ENCODE peak calls at places on chromosomes 13 and 19, in ten cellular contexts. One of them, this sample, is unnamed.
A peak's percentile ranks its signal among the peaks of the same experiment; 100 is the strongest.

GRCh38 chr19:1038995-1039645 is 787 bp upstream of the ABCA7 start:
- DNase-seq in activated CD8-positive, alpha-beta T cell treated with anti-CD3 and anti-CD28 coated beads, Interleukin-2, amount 10 ng/mL, durations not matched to agents 7 days and 5 days: no peak
- DNase-seq in NCI-H1092: no peak
- DNase-seq in fibroblast of the conjunctiva: no peak
- DNase-seq in hypothalamus: no peak
- DNase-seq in activated T-helper 2 cell treated with anti-CD3 and anti-CD28 coated beads, Interferon-gamma antibody, Interleukin-2, Interleukin-4, amounts not matched to agents 10 μg/mL and 5 μg/mL and 100 μg/mL, durations not matched to agents 14 hours and 24 hours and 36 hours: no peak
- DNase-seq in stimulated activated CD4-positive, alpha-beta T cell treated with anti-CD3 and anti-CD28 coated beads, Interleukin-12 subunit alpha, Interleukin-12 subunit beta, amount 100 ng/mL, for 4 hours: no peak
- DNase-seq in cardiac fibroblast: no peak
- DNase-seq in Calu3: no peak
- DNase-seq in activated gamma-delta T cell treated with Interleukin-2 at 50 U/mL for 16 hours: no peak
- DNase-seq in this sample: no peak

GRCh38 chr13:36493046-36493445 is 60.8 kb downstream of the CCNA1 start:
- DNase-seq in activated CD8-positive, alpha-beta T cell treated with anti-CD3 and anti-CD28 coated beads, Interleukin-2, amount 10 ng/mL, durations not matched to agents 7 days and 5 days: no peak
- DNase-seq in NCI-H1092: no peak
- DNase-seq in fibroblast of the conjunctiva: no peak
- DNase-seq in hypothalamus: no peak
- DNase-seq in activated T-helper 2 cell treated with anti-CD3 and anti-CD28 coated beads, Interferon-gamma antibody, Interleukin-2, Interleukin-4, amounts not matched to agents 10 μg/mL and 5 μg/mL and 100 μg/mL, durations not matched to agents 14 hours and 24 hours and 36 hours: no peak
- DNase-seq in stimulated activated CD4-positive, alpha-beta T cell treated with anti-CD3 and anti-CD28 coated beads, Interleukin-12 subunit alpha, Interleukin-12 subunit beta, amount 100 ng/mL, for 4 hours: no peak
- DNase-seq in cardiac fibroblast: peak; percentile 52
- DNase-seq in Calu3: no peak
- DNase-seq in activated gamma-delta T cell treated with Interleukin-2 at 50 U/mL for 16 hours: no peak
- DNase-seq in this sample: no peak

GRCh38 chr13:110680852-110681251 is 25.1 kb downstream of the CARS2 start:
- DNase-seq in activated CD8-positive, alpha-beta T cell treated with anti-CD3 and anti-CD28 coated beads, Interleukin-2, amount 10 ng/mL, durations not matched to agents 7 days and 5 days: peak; percentile 26
- DNase-seq in NCI-H1092: no peak
- DNase-seq in fibroblast of the conjunctiva: no peak
- DNase-seq in hypothalamus: no peak
- DNase-seq in activated T-helper 2 cell treated with anti-CD3 and anti-CD28 coated beads, Interferon-gamma antibody, Interleukin-2, Interleukin-4, amounts not matched to agents 10 μg/mL and 5 μg/mL and 100 μg/mL, durations not matched to agents 14 hours and 24 hours and 36 hours: no peak
- DNase-seq in stimulated activated CD4-positive, alpha-beta T cell treated with anti-CD3 and anti-CD28 coated beads, Interleukin-12 subunit alpha, Interleukin-12 subunit beta, amount 100 ng/mL, for 4 hours: no peak
- DNase-seq in cardiac fibroblast: peak; percentile 26
- DNase-seq in Calu3: no peak
- DNase-seq in activated gamma-delta T cell treated with Interleukin-2 at 50 U/mL for 16 hours: no peak
- DNase-seq in this sample: no peak

GRCh38 chr19:55494172-55494761 is 6.0 kb downstream of the SSC5D start:
- DNase-seq in activated CD8-positive, alpha-beta T cell treated with anti-CD3 and anti-CD28 coated beads, Interleukin-2, amount 10 ng/mL, durations not matched to agents 7 days and 5 days: no peak
- DNase-seq in NCI-H1092: no peak
- DNase-seq in fibroblast of the conjunctiva: no peak
- DNase-seq in hypothalamus: no peak
- DNase-seq in activated T-helper 2 cell treated with anti-CD3 and anti-CD28 coated beads, Interferon-gamma antibody, Interleukin-2, Interleukin-4, amounts not matched to agents 10 μg/mL and 5 μg/mL and 100 μg/mL, durations not matched to agents 14 hours and 24 hours and 36 hours: no peak
- DNase-seq in stimulated activated CD4-positive, alpha-beta T cell treated with anti-CD3 and anti-CD28 coated beads, Interleukin-12 subunit alpha, Interleukin-12 subunit beta, amount 100 ng/mL, for 4 hours: no peak
- DNase-seq in cardiac fibroblast: peak; percentile 84
- DNase-seq in Calu3: no peak
- DNase-seq in activated gamma-delta T cell treated with Interleukin-2 at 50 U/mL for 16 hours: no peak
- DNase-seq in this sample: no peak

GRCh38 chr19:29478578-29479565 is 46.9 kb upstream of the VSTM2B start:
- DNase-seq in activated CD8-positive, alpha-beta T cell treated with anti-CD3 and anti-CD28 coated beads, Interleukin-2, amount 10 ng/mL, durations not matched to agents 7 days and 5 days: peak; percentile 30
- DNase-seq in NCI-H1092: peak; percentile 7
- DNase-seq in fibroblast of the conjunctiva: no peak
- DNase-seq in hypothalamus: peak; percentile 53
- DNase-seq in activated T-helper 2 cell treated with anti-CD3 and anti-CD28 coated beads, Interferon-gamma antibody, Interleukin-2, Interleukin-4, amounts not matched to agents 10 μg/mL and 5 μg/mL and 100 μg/mL, durations not matched to agents 14 hours and 24 hours and 36 hours: no peak
- DNase-seq in stimulated activated CD4-positive, alpha-beta T cell treated with anti-CD3 and anti-CD28 coated beads, Interleukin-12 subunit alpha, Interleukin-12 subunit beta, amount 100 ng/mL, for 4 hours: no peak
- DNase-seq in cardiac fibroblast: no peak
- DNase-seq in Calu3: peak; percentile 31
- DNase-seq in activated gamma-delta T cell treated with Interleukin-2 at 50 U/mL for 16 hours: no peak
- DNase-seq in this sample: no peak

GRCh38 chr13:48411281-48412099 is 1.4 kb downstream of the LPAR6 start:
- DNase-seq in activated CD8-positive, alpha-beta T cell treated with anti-CD3 and anti-CD28 coated beads, Interleukin-2, amount 10 ng/mL, durations not matched to agents 7 days and 5 days: peak; percentile 57
- DNase-seq in NCI-H1092: no peak
- DNase-seq in fibroblast of the conjunctiva: no peak
- DNase-seq in hypothalamus: no peak
- DNase-seq in activated T-helper 2 cell treated with anti-CD3 and anti-CD28 coated beads, Interferon-gamma antibody, Interleukin-2, Interleukin-4, amounts not matched to agents 10 μg/mL and 5 μg/mL and 100 μg/mL, durations not matched to agents 14 hours and 24 hours and 36 hours: no peak
- DNase-seq in stimulated activated CD4-positive, alpha-beta T cell treated with anti-CD3 and anti-CD28 coated beads, Interleukin-12 subunit alpha, Interleukin-12 subunit beta, amount 100 ng/mL, for 4 hours: no peak
- DNase-seq in cardiac fibroblast: peak; percentile 44
- DNase-seq in Calu3: no peak
- DNase-seq in activated gamma-delta T cell treated with Interleukin-2 at 50 U/mL for 16 hours: peak; percentile 28
- DNase-seq in this sample: no peak

GRCh38 chr13:59111711-59112110 is 1052.0 kb downstream of the DIAPH3 start:
- DNase-seq in activated CD8-positive, alpha-beta T cell treated with anti-CD3 and anti-CD28 coated beads, Interleukin-2, amount 10 ng/mL, durations not matched to agents 7 days and 5 days: no peak
- DNase-seq in NCI-H1092: no peak
- DNase-seq in fibroblast of the conjunctiva: no peak
- DNase-seq in hypothalamus: no peak
- DNase-seq in activated T-helper 2 cell treated with anti-CD3 and anti-CD28 coated beads, Interferon-gamma antibody, Interleukin-2, Interleukin-4, amounts not matched to agents 10 μg/mL and 5 μg/mL and 100 μg/mL, durations not matched to agents 14 hours and 24 hours and 36 hours: no peak
- DNase-seq in stimulated activated CD4-positive, alpha-beta T cell treated with anti-CD3 and anti-CD28 coated beads, Interleukin-12 subunit alpha, Interleukin-12 subunit beta, amount 100 ng/mL, for 4 hours: no peak
- DNase-seq in cardiac fibroblast: peak; percentile 86
- DNase-seq in Calu3: no peak
- DNase-seq in activated gamma-delta T cell treated with Interleukin-2 at 50 U/mL for 16 hours: no peak
- DNase-seq in this sample: no peak

GRCh38 chr13:99431927-99432636 is 69.2 kb upstream of the TM9SF2 start:
- DNase-seq in activated CD8-positive, alpha-beta T cell treated with anti-CD3 and anti-CD28 coated beads, Interleukin-2, amount 10 ng/mL, durations not matched to agents 7 days and 5 days: peak; percentile 25
- DNase-seq in NCI-H1092: no peak
- DNase-seq in fibroblast of the conjunctiva: no peak
- DNase-seq in hypothalamus: no peak
- DNase-seq in activated T-helper 2 cell treated with anti-CD3 and anti-CD28 coated beads, Interferon-gamma antibody, Interleukin-2, Interleukin-4, amounts not matched to agents 10 μg/mL and 5 μg/mL and 100 μg/mL, durations not matched to agents 14 hours and 24 hours and 36 hours: no peak
- DNase-seq in stimulated activated CD4-positive, alpha-beta T cell treated with anti-CD3 and anti-CD28 coated beads, Interleukin-12 subunit alpha, Interleukin-12 subunit beta, amount 100 ng/mL, for 4 hours: no peak
- DNase-seq in cardiac fibroblast: no peak
- DNase-seq in Calu3: no peak
- DNase-seq in activated gamma-delta T cell treated with Interleukin-2 at 50 U/mL for 16 hours: no peak
- DNase-seq in this sample: no peak

This sample was measured in amygdala.